ENCODE peak calls at places on chromosomes 7 and 10, in five cellular contexts. K, X, O, H and I are unnamed samples.

GRCh38 chr10:62045765-62046521 is 144.4 kb downstream of the ARID5B start:
- DNase-seq in K (peak; percentile 94), X (peak; percentile 80), O (no peak), H (no peak), I (no peak)

GRCh38 chr10:63605568-63605967 is 84.4 kb downstream of the REEP3 start:
- DNase-seq in K (peak; percentile 13), X (peak; percentile 45), O (no peak), H (no peak), I (no peak)

GRCh38 chr10:114956466-114956865 is 18.5 kb downstream of the TRUB1 start:
- DNase-seq in K (no peak), X (peak; percentile 8), O (no peak), H (no peak), I (no peak)

GRCh38 chr10:132392811-132393694 is 3.9 kb upstream of the PWWP2B start:
- DNase-seq in K (peak; percentile 84), X (peak; percentile 77), O (no peak), H (no peak), I (no peak)

GRCh38 chr10:31940839-31941653 is 12.4 kb upstream of the ARHGAP12 start:
- DNase-seq in K (peak; percentile 97), X (peak; percentile 98), O (no peak), H (no peak), I (no peak)

GRCh38 chr7:84450802-84451201 is 256.2 kb upstream of the SEMA3A start:
- DNase-seq in K (no peak), X (no peak), O (no peak), H (no peak), I (no peak)

GRCh38 chr7:95367606-95368005 is 28.6 kb downstream of the PON3 start:
- DNase-seq in K (no peak), X (no peak), O (no peak), H (no peak), I (no peak)

GRCh38 chr10:89944138-89944537 is 242.7 kb downstream of the KIF20B start:
- DNase-seq in K (peak; percentile 26), X (no peak), O (no peak), H (no peak), I (no peak)

GRCh38 chr7:129370812-129371211 is 63.4 kb upstream of the STRIP2 start:
- DNase-seq in K (peak; percentile 33), X (peak; percentile 10), O (no peak), H (no peak), I (no peak)

GRCh38 chr7:85320699-85321476 is 134.0 kb upstream of the SEMA3D start:
- DNase-seq in K (no peak), X (no peak), O (no peak), H (peak; percentile 76), I (no peak)